ENCODE peak calls at places on chromosome 14, in six cellular contexts. F is heart right ventricle; O is naive thymus-derived CD4-positive, alpha-beta T cell; G is fibroblast of the aortic adventitia; X is ELR; C is ecto neural progenitor cell. A is an unnamed sample.

GRCh38 chr14:27186048-27186447 is 588.2 kb upstream of the NOVA1 start:
- DNase-seq in G (no peak), C (no peak), F (no peak), X (no peak), O (no peak), A (no peak)

GRCh38 chr14:81686512-81686911 is 152.9 kb upstream of the SEL1L start:
- DNase-seq in C (no peak), X (no peak), O (no peak), F (no peak), G (no peak), A (no peak)

GRCh38 chr14:92603309-92604257 is 90.0 kb downstream of the RIN3 start:
- DNase-seq in O (peak), F (peak), G (peak), X (no peak), C (peak), A (peak)

GRCh38 chr14:23481362-23481970 is 12.0 kb downstream of the NGDN start:
- DNase-seq in G (peak), C (no peak), F (no peak), O (no peak), X (peak), A (no peak)

GRCh38 chr14:102622262-102622885 is 29.9 kb downstream of the RCOR1 start:
- DNase-seq in G (no peak), X (no peak), F (no peak), O (no peak), C (no peak), A (peak)

GRCh38 chr14:100715803-100716202 is 10.9 kb upstream of the DLK1 start:
- DNase-seq in O (no peak), F (no peak), C (no peak), G (no peak), X (no peak), A (no peak)

GRCh38 chr14:96249016-96249415 is 7.0 kb upstream of the BDKRB1 start:
- DNase-seq in O (no peak), X (peak), C (no peak), G (peak), F (no peak), A (no peak)

GRCh38 chr14:100556076-100556475 is 31.1 kb downstream of the BEGAIN start:
- DNase-seq in O (no peak), F (no peak), X (no peak), G (no peak), C (no peak), A (no peak)

GRCh38 chr14:66003082-66003740 is 483.0 kb upstream of the CCDC196 start:
- DNase-seq in X (peak), F (no peak), O (no peak), G (no peak), C (no peak), A (no peak)

GRCh38 chr14:63673882-63674497 is 32.3 kb upstream of the WDR89 start:
- DNase-seq in C (no peak), X (no peak), O (no peak), G (no peak), F (no peak), A (no peak)

GRCh38 chr14:71711619-71712018 is 220.6 kb upstream of the RGS6 start:
- DNase-seq in F (no peak), O (no peak), C (no peak), G (peak), X (peak), A (no peak)

GRCh38 chr14:57046175-57046574 is 222.5 kb downstream of the EXOC5 start:
- DNase-seq in C (no peak), F (no peak), X (no peak), O (no peak), G (no peak), A (no peak)

GRCh38 chr14:57974896-57975295 is 109.0 kb upstream of the SLC35F4 start:
- DNase-seq in F (no peak), C (no peak), G (no peak), O (no peak), X (no peak), A (no peak)

GRCh38 chr14:42504433-42504832 is 897.8 kb downstream of the LRFN5 start:
- DNase-seq in O (no peak), G (no peak), C (no peak), F (no peak), X (no peak), A (no peak)

A was measured in pons.